ENCODE peak calls at places on chromosome 7, in seven cellular contexts. One of them, this sample, is unnamed.

GRCh38 chr7:135748770-135749169 is at the start of gene FAM180A:
- DNase-seq in iPS-NIHi11: no peak
- DNase-seq in stimulated activated CD4-positive, alpha-beta T cell treated with anti-CD3 and anti-CD28 coated beads, Interleukin-4, amount 100 ng/mL, for 24 hours: no peak
- DNase-seq in cardiac muscle cell: peak
- DNase-seq in head of caudate nucleus: no peak
- DNase-seq in fibroblast of gingiva: peak
- DNase-seq in T-helper 2 cell: no peak
- DNase-seq in this sample: no peak

GRCh38 chr7:46933596-46933995 is 648.3 kb downstream of the TNS3 start:
- DNase-seq in stimulated activated CD4-positive, alpha-beta T cell treated with anti-CD3 and anti-CD28 coated beads, Interleukin-4, amount 100 ng/mL, for 24 hours: no peak
- DNase-seq in cardiac muscle cell: peak
- DNase-seq in fibroblast of gingiva: peak
- DNase-seq in iPS-NIHi11: no peak
- DNase-seq in T-helper 2 cell: no peak
- DNase-seq in head of caudate nucleus: no peak
- DNase-seq in this sample: no peak

GRCh38 chr7:45430397-45430796 is 143.8 kb upstream of the ADCY1 start:
- DNase-seq in cardiac muscle cell: no peak
- DNase-seq in iPS-NIHi11: no peak
- DNase-seq in fibroblast of gingiva: no peak
- DNase-seq in T-helper 2 cell: no peak
- DNase-seq in stimulated activated CD4-positive, alpha-beta T cell treated with anti-CD3 and anti-CD28 coated beads, Interleukin-4, amount 100 ng/mL, for 24 hours: no peak
- DNase-seq in head of caudate nucleus: no peak
- DNase-seq in this sample: no peak

GRCh38 chr7:30503273-30504212 is 1.1 kb downstream of the GGCT start:
- DNase-seq in stimulated activated CD4-positive, alpha-beta T cell treated with anti-CD3 and anti-CD28 coated beads, Interleukin-4, amount 100 ng/mL, for 24 hours: no peak
- DNase-seq in fibroblast of gingiva: peak
- DNase-seq in iPS-NIHi11: no peak
- DNase-seq in head of caudate nucleus: no peak
- DNase-seq in cardiac muscle cell: peak
- DNase-seq in T-helper 2 cell: no peak
- DNase-seq in this sample: no peak

GRCh38 chr7:117051808-117052207 is 98.5 kb downstream of the ST7 start:
- DNase-seq in fibroblast of gingiva: no peak
- DNase-seq in stimulated activated CD4-positive, alpha-beta T cell treated with anti-CD3 and anti-CD28 coated beads, Interleukin-4, amount 100 ng/mL, for 24 hours: no peak
- DNase-seq in T-helper 2 cell: no peak
- DNase-seq in iPS-NIHi11: no peak
- DNase-seq in cardiac muscle cell: no peak
- DNase-seq in head of caudate nucleus: no peak
- DNase-seq in this sample: no peak

GRCh38 chr7:29408841-29409243 is 154.8 kb upstream of the PRR15 start:
- DNase-seq in stimulated activated CD4-positive, alpha-beta T cell treated with anti-CD3 and anti-CD28 coated beads, Interleukin-4, amount 100 ng/mL, for 24 hours: peak
- DNase-seq in iPS-NIHi11: peak
- DNase-seq in T-helper 2 cell: no peak
- DNase-seq in cardiac muscle cell: peak
- DNase-seq in head of caudate nucleus: peak
- DNase-seq in fibroblast of gingiva: peak
- DNase-seq in this sample: peak

GRCh38 chr7:111486472-111487142 is 75.7 kb downstream of the IMMP2L start:
- DNase-seq in cardiac muscle cell: peak
- DNase-seq in iPS-NIHi11: peak
- DNase-seq in T-helper 2 cell: no peak
- DNase-seq in head of caudate nucleus: no peak
- DNase-seq in fibroblast of gingiva: peak
- DNase-seq in stimulated activated CD4-positive, alpha-beta T cell treated with anti-CD3 and anti-CD28 coated beads, Interleukin-4, amount 100 ng/mL, for 24 hours: peak
- DNase-seq in this sample: peak

GRCh38 chr7:115078851-115079250 is 157.0 kb downstream of the MDFIC start:
- DNase-seq in stimulated activated CD4-positive, alpha-beta T cell treated with anti-CD3 and anti-CD28 coated beads, Interleukin-4, amount 100 ng/mL, for 24 hours: no peak
- DNase-seq in cardiac muscle cell: no peak
- DNase-seq in iPS-NIHi11: no peak
- DNase-seq in head of caudate nucleus: no peak
- DNase-seq in T-helper 2 cell: no peak
- DNase-seq in fibroblast of gingiva: no peak
- DNase-seq in this sample: no peak

GRCh38 chr7:90574136-90574819 is 21.8 kb upstream of the CDK14 start:
- DNase-seq in fibroblast of gingiva: no peak
- DNase-seq in iPS-NIHi11: no peak
- DNase-seq in stimulated activated CD4-positive, alpha-beta T cell treated with anti-CD3 and anti-CD28 coated beads, Interleukin-4, amount 100 ng/mL, for 24 hours: no peak
- DNase-seq in T-helper 2 cell: no peak
- DNase-seq in cardiac muscle cell: peak
- DNase-seq in head of caudate nucleus: no peak
- DNase-seq in this sample: no peak